ENCODE peak calls at places on chromosomes 13 and 19, in five cellular contexts. S is PC-3, C is hepatocyte, G is GM23248, P is MM.1S. B is an unnamed sample.

GRCh38 chr13:30394798-30395191 is 27.5 kb upstream of the UBE2L5 start:
- DNase-seq in S (peak; percentile 7), C (no peak), G (peak; percentile 37), P (peak; percentile 35), B (no peak)

GRCh38 chr13:113032291-113032690 is 63.3 kb downstream of the MCF2L start:
- DNase-seq in S (no peak), C (no peak), G (no peak), P (no peak), B (no peak)

GRCh38 chr19:10333758-10334339 is 520 bp upstream of the RAVER1 start:
- DNase-seq in S (no peak), C (peak; percentile 38), G (peak; percentile 48), P (no peak), B (peak; percentile 39)

GRCh38 chr19:3577741-3578344 is 5.1 kb downstream of the HMG20B start:
- DNase-seq in S (no peak), C (no peak), G (no peak), P (no peak), B (no peak)

GRCh38 chr13:110471833-110472162 is 89.7 kb downstream of the RAB20 start:
- DNase-seq in S (no peak), C (no peak), G (peak; percentile 9), P (peak; percentile 46), B (no peak)

GRCh38 chr19:16801599-16801998 is 27.6 kb upstream of the SIN3B start:
- DNase-seq in S (peak; percentile 61), C (no peak), G (peak; percentile 70), P (no peak), B (peak; percentile 46)

GRCh38 chr19:6528544-6529121 is 2.2 kb upstream of the TNFSF9 start:
- DNase-seq in S (no peak), C (no peak), G (peak; percentile 18), P (no peak), B (no peak)

GRCh38 chr19:38482496-38482895 is 49.0 kb downstream of the RYR1 start:
- DNase-seq in S (no peak), C (no peak), G (no peak), P (no peak), B (no peak)

GRCh38 chr13:63942372-63942771 is 2526.7 kb upstream of the PCDH20 start:
- DNase-seq in S (no peak), C (no peak), G (no peak), P (no peak), B (no peak)

GRCh38 chr13:67841071-67841470 is 610.9 kb upstream of the PCDH9 start:
- DNase-seq in S (no peak), C (no peak), G (no peak), P (no peak), B (no peak)

GRCh38 chr13:78102121-78102677 is 183.6 kb upstream of the EDNRB start:
- DNase-seq in S (peak; percentile 32), C (no peak), G (peak; percentile 72), P (peak; percentile 78), B (no peak)

GRCh38 chr13:45623516-45624090 is 8.1 kb upstream of the ERICH6B start:
- DNase-seq in S (peak; percentile 45), C (no peak), G (peak; percentile 51), P (no peak), B (no peak)

GRCh38 chr19:38564981-38565685 is 52.6 kb downstream of the MAP4K1 start:
- DNase-seq in S (no peak), C (peak; percentile 38), G (peak; percentile 48), P (no peak), B (peak; percentile 8)

GRCh38 chr13:24502567-24503375 is 9.8 kb downstream of the PARP4 start:
- DNase-seq in S (peak; percentile 92), C (peak; percentile 48), G (peak; percentile 83), P (no peak), B (peak; percentile 80)

GRCh38 chr19:33403221-33403972 is 29.9 kb downstream of the CEBPG start:
- DNase-seq in S (no peak), C (peak; percentile 90), G (no peak), P (no peak), B (no peak)

GRCh38 chr13:27919934-27920676 is at the start of gene PDX1:
- DNase-seq in S (peak; percentile 37), C (peak; percentile 77), G (peak; percentile 28), P (no peak), B (no peak)

GRCh38 chr13:88919970-88920628 is 1248.9 kb downstream of the SLITRK5 start:
- DNase-seq in S (no peak), C (no peak), G (no peak), P (no peak), B (no peak)

GRCh38 chr13:74847966-74848365 is 634.0 kb downstream of the TBC1D4 start:
- DNase-seq in S (no peak), C (no peak), G (no peak), P (no peak), B (no peak)

GRCh38 chr19:1856698-1857603 is 6.4 kb downstream of the KLF16 start:
- DNase-seq in S (peak; percentile 44), C (peak; percentile 95), G (peak; percentile 96), P (peak; percentile 82), B (peak; percentile 72)

GRCh38 chr19:23075031-23075733 is 41.6 kb upstream of the ZNF730 start:
- DNase-seq in S (peak; percentile 27), C (peak; percentile 87), G (peak; percentile 46), P (no peak), B (peak; percentile 61)

GRCh38 chr13:82758056-82758455 is 1124.2 kb downstream of the SLITRK1 start:
- DNase-seq in S (peak; percentile 48), C (peak; percentile 26), G (peak; percentile 41), P (no peak), B (no peak)

GRCh38 chr19:9431475-9431874 is 3.9 kb downstream of the ZNF266 start:
- DNase-seq in S (peak; percentile 54), C (peak; percentile 19), G (peak; percentile 46), P (no peak), B (peak; percentile 19)

GRCh38 chr13:38514575-38514974 is 164.9 kb downstream of the UFM1 start:
- DNase-seq in S (no peak), C (no peak), G (no peak), P (peak; percentile 8), B (no peak)

GRCh38 chr19:46546194-46546896 is 50.7 kb upstream of the PNMA8B start:
- DNase-seq in S (peak; percentile 28), C (peak; percentile 86), G (peak; percentile 55), P (no peak), B (peak; percentile 85)

GRCh38 chr13:74132152-74132767 is 1.9 kb downstream of the KLF12 start:
- DNase-seq in S (peak; percentile 48), C (peak; percentile 19), G (peak; percentile 25), P (no peak), B (no peak)

GRCh38 chr13:32228330-32229041 is 86.7 kb downstream of the ZAR1L start:
- DNase-seq in S (peak; percentile 23), C (no peak), G (peak; percentile 59), P (no peak), B (no peak)

GRCh38 chr19:32104465-32105235 is 240.8 kb upstream of the ZNF507 start:
- DNase-seq in S (peak; percentile 35), C (peak; percentile 83), G (no peak), P (no peak), B (no peak)

DNA sequence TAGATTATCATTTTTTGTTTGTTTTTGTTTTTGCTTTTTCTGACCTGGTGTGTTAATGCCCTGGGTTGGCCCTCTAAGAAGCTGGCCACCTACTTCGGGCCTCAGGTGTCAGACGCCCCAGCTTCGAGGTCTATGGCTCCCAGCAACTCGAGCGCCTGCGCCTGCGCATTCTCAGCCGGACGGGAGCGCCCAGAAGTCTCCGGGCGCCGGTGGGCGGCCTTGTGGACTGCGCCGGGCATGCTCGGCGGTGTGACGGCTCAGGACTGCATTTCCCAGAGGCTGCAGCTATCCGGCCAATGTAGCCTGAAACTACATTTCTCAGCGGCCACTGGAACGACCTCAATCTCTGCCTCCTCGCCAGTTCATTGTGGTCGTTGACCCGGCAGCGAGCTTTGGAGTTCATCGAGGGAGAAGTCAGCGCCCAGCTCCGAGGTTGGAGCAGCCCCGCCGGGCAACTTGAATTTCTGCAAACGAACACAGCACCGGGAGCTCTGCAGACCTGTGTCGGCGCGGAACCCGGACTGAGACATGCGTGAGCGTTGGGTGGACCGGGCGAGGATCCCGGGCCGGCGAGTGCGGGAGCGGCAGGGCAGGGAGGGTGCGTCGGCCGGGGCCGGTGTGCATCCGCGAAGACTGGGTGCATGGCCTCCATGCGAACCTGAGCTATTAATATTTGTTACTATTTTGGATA is at the start of gene ZNF30:
- DNase-seq in S (peak; percentile 81), C (peak; percentile 97), G (peak; percentile 97), P (peak; percentile 90), B (peak; percentile 45)
- TF ChIP-seq EZH2 in S (no peak), C (no peak), G (no peak), P (no peak), B (no peak)

GRCh38 chr19:40610396-40611064 is 9.4 kb downstream of the LTBP4 start:
- DNase-seq in S (no peak), C (no peak), G (peak; percentile 63), P (peak; percentile 35), B (no peak)
- H3K27ac ChIP-seq in S (peak overlapping the region; percentile 45), C (no peak overlapping the region), G (peak overlapping the region; percentile 80), P (no peak overlapping the region), B (no peak overlapping the region)

GRCh38 chr13:23443878-23444277 is 10.4 kb upstream of the SACS start:
- DNase-seq in S (no peak), C (no peak), G (no peak), P (no peak), B (no peak)

GRCh38 chr13:23447927-23448326 is 14.4 kb upstream of the SACS start:
- DNase-seq in S (no peak), C (no peak), G (peak; percentile 52), P (no peak), B (no peak)

GRCh38 chr13:23440821-23441608 is 7.5 kb upstream of the SACS start:
- DNase-seq in S (peak; percentile 71), C (no peak), G (no peak), P (no peak), B (peak; percentile 10)

GRCh38 chr13:23445794-23446193 is 12.3 kb upstream of the SACS start:
- DNase-seq in S (peak; percentile 29), C (no peak), G (no peak), P (no peak), B (peak; percentile 11)

DNA sequence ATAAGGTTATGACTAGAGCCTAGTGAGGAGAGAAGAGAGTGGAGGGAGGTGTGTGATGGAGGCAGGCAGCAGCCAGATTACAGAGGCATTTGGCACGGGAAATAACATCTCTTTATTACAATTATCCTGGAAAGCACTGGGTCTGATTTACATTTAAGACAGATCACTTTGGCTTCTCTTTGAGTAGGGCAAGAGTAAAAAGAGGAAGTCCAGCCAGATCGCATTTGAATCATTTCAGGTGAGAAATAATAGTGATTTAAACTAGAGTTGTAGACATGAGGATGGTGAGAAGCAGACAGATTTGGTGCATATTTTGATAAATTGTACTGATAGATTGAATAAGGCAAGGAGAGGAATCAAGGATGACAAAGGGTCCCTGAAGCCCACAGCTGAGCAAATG is 9.6 kb upstream of the SACS start:
- DNase-seq in S (no peak), C (no peak), G (no peak), P (no peak), B (no peak)
- H3K9me2 ChIP-seq in S (no peaks in the 10 kb centered on the region), C (no peaks in the 10 kb centered on the region), G (no peaks in the 10 kb centered on the region), P (no peaks in the 10 kb centered on the region), B (no peaks in the 10 kb centered on the region)

GRCh38 chr19:41353466-41354342 is at the start of gene TGFB1:
- DNase-seq in S (peak; percentile 77), C (peak; percentile 92), G (peak; percentile 94), P (peak; percentile 84), B (peak; percentile 91)

GRCh38 chr19:41352609-41353465 is 885 bp downstream of the TGFB1 start:
- DNase-seq in S (peak; percentile 49), C (peak; percentile 73), G (peak; percentile 70), P (peak; percentile 70), B (no peak)

GRCh38 chr19:41350735-41351338 is 2.9 kb downstream of the TGFB1 start:
- DNase-seq in S (no peak), C (no peak), G (peak; percentile 53), P (no peak), B (no peak)

GRCh38 chr19:41352279-41352608 is 1.5 kb downstream of the TGFB1 start:
- DNase-seq in S (no peak), C (no peak), G (no peak), P (no peak), B (no peak)

GRCh38 chr19:41351339-41352245 is 2.1 kb downstream of the TGFB1 start:
- DNase-seq in S (peak; percentile 35), C (peak; percentile 65), G (peak; percentile 84), P (peak; percentile 56), B (no peak)
- TF ChIP-seq EZH2 in S (no peak), C (peak; percentile 0), G (no peak), P (no peak), B (no peak)